ENCODE peak calls at places on chromosome 7, in eight cellular contexts. V, C, A, Y, R, I, S and E are unnamed samples.

GRCh38 chr7:134495546-134495945 is 31.8 kb upstream of the AKR1B10 start:
- DNase-seq in V (no peak), C (no peak), A (no peak), Y (no peak), R (no peak), I (no peak), S (no peak), E (no peak)

GRCh38 chr7:31120800-31121513 is 68.8 kb downstream of the ADCYAP1R1 start:
- DNase-seq in V (no peak), C (no peak), A (no peak), Y (no peak), R (no peak), I (no peak), S (no peak), E (no peak)

GRCh38 chr7:4610768-4611467 is 71.2 kb upstream of the FOXK1 start:
- DNase-seq in V (peak), C (peak), A (peak), Y (peak), R (peak), I (peak), S (peak), E (peak)

GRCh38 chr7:11193131-11193867 is 219.6 kb downstream of the PHF14 start:
- DNase-seq in V (no peak), C (no peak), A (no peak), Y (peak), R (peak), I (no peak), S (no peak), E (no peak)

GRCh38 chr7:26305048-26305868 is 13.6 kb downstream of the SNX10 start:
- DNase-seq in V (no peak), C (no peak), A (no peak), Y (no peak), R (no peak), I (peak), S (no peak), E (peak)

GRCh38 chr7:433558-433957 is 86.1 kb downstream of the PDGFA start:
- DNase-seq in V (no peak), C (no peak), A (no peak), Y (no peak), R (no peak), I (no peak), S (no peak), E (no peak)

GRCh38 chr7:135938086-135938485 is 39.1 kb downstream of the MTPN start:
- DNase-seq in V (no peak), C (no peak), A (no peak), Y (no peak), R (no peak), I (no peak), S (no peak), E (no peak)

GRCh38 chr7:65971021-65971420 is 11.0 kb downstream of the GUSB start:
- DNase-seq in V (no peak), C (no peak), A (no peak), Y (no peak), R (no peak), I (no peak), S (no peak), E (no peak)

GRCh38 chr7:158613481-158613880 is 25.9 kb upstream of the PTPRN2 start:
- DNase-seq in V (no peak), C (peak), A (no peak), Y (peak), R (peak), I (no peak), S (peak), E (no peak)